ENCODE peak calls at places on chromosomes 4 and X, in eight cellular contexts. T, W, C, L, X, I, A and M are unnamed samples.
A peak's percentile ranks its signal among the peaks of the same experiment; 100 is the strongest.

GRCh38 chr4:112677519-112678091 is 40.7 kb downstream of the LARP7 start:
- DNase-seq in T (no peak), X (no peak), A (no peak), W (peak; percentile 14), I (no peak), L (peak; percentile 17), C (no peak), M (no peak)

GRCh38 chr4:53645108-53645507 is 53.8 kb upstream of the LNX1 start:
- DNase-seq in X (no peak), A (no peak), L (no peak), I (peak; percentile 62), C (no peak), W (no peak), T (no peak), M (no peak)

GRCh38 chr4:101464596-101464995 is 117.3 kb upstream of the PPP3CA start:
- DNase-seq in C (no peak), X (no peak), A (no peak), L (no peak), T (no peak), W (no peak), I (no peak), M (no peak)

GRCh38 chrX:42934020-42934701 is 156.2 kb upstream of the PPP1R2C start:
- DNase-seq in I (no peak), A (no peak), L (peak; percentile 14), C (no peak), X (peak; percentile 0), W (no peak), T (no peak), M (no peak)

GRCh38 chr4:184979461-184980124 is 38.7 kb upstream of the HELT start:
- DNase-seq in T (no peak), A (no peak), I (peak; percentile 38), C (no peak), X (no peak), L (no peak), W (no peak), M (no peak)

GRCh38 chrX:40474205-40474626 is 106.6 kb upstream of the ATP6AP2 start:
- DNase-seq in C (no peak), A (peak; percentile 29), T (no peak), X (peak; percentile 44), W (peak; percentile 60), I (peak; percentile 40), L (no peak), M (peak; percentile 18)

GRCh38 chr4:135838889-135839288 is 1637.3 kb upstream of the PABPC4L start:
- DNase-seq in L (no peak), X (peak; percentile 87), W (no peak), T (no peak), I (no peak), A (no peak), C (no peak), M (no peak)

GRCh38 chrX:71910526-71911022 is at the start of gene NHSL2:
- DNase-seq in L (peak; percentile 30), T (no peak), X (no peak), A (peak; percentile 27), W (peak; percentile 53), C (no peak), I (no peak), M (peak; percentile 36)

GRCh38 chr4:19791422-19792113 is 460.1 kb upstream of the SLIT2 start:
- DNase-seq in I (no peak), W (no peak), L (no peak), X (peak; percentile 7), T (no peak), C (no peak), A (no peak), M (no peak)

GRCh38 chrX:109635151-109635550 is 10.2 kb upstream of the KCNE5 start:
- DNase-seq in A (no peak), C (no peak), L (no peak), I (no peak), T (no peak), X (peak; percentile 19), W (no peak), M (no peak)

GRCh38 chr4:150242820-150243458 is 164.7 kb downstream of the DCLK2 start:
- DNase-seq in A (no peak), T (no peak), L (peak; percentile 53), X (peak; percentile 55), I (no peak), C (no peak), W (no peak), M (peak; percentile 56)

DNA sequence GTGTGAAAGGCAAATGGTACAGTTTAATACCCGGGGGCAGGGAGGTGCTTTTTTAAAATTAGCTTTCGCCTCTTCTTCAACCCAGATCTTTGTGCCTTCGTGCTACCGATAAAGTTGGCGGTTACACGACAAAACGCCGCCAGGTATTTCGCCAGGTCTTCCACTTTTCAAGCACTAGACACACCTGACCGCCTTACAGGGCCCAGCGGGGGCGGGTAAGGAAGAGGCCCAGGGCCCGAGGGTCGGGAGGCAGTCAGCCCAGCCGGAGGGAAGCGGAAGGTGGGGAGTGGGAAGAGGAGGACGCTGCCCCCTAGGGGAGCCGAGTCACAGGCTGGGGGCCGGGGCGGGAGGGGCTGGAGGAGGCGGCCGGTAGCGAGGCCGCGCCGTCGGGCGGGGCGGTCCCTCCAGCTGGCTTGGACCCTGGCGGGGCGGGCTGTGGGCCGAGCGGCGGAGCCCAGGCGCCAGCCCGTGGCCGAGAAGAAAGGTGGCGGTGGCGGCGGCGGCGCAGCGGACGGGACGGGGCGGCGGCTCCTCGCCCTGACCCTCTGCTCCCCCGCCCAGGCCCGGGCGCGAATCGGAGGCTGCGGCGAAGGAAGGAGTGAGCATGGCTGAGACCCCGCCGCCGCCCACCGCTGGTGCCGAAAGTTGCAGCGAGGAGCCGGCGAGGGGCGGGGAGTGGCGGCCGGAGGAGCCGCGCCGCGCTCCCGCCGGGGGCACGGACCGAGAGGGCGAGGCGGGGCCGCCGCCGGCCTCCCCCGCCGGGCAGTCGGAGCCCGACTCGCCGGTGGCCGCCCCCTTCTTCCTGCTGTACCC is 16.2 kb downstream of the UTP3 start:
- DNase-seq in T (peak; percentile 67), X (peak; percentile 83), I (peak; percentile 91), A (peak; percentile 79), W (peak; percentile 84), C (no peak), L (peak; percentile 84), M (peak; percentile 88)
- TF ChIP-seq CTCF in T (no peak), X (peak; percentile 43), I (no peak), A (peak; percentile 9), W (peak; percentile 29), C (peak; percentile 36), L (peak; percentile 25), M (peak; percentile 28)

DNA sequence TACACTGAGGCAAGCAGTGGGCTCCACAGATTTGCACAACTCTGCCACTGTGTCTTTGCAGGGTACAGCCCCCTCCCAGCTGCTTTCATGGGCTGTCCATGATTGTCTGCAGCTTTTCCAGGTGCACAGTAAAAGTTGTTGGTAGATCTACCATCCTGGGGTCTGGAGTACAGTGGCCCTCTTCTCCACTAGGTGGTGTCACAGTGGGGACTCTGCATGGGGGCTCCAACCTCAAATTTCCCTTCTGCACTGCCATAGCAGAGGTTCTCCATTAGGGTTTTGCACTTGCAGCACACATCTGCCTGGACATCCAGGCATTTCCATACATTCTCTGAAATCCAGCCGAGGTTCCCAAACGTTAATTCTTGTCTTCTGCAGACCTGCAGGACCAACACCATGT is 1002.3 kb downstream of the FAM133A start:
- DNase-seq in W (no peak), L (no peak), C (no peak), T (no peak), I (no peak), A (no peak), X (no peak), M (no peak)
- TF ChIP-seq CTCF in W (no peak), L (no peak), C (no peak), T (no peak), I (no peak), A (no peak), X (no peak), M (no peak)

GRCh38 chr4:126475730-126476129 is 1157.0 kb upstream of the INTU start:
- DNase-seq in I (no peak), C (no peak), X (no peak), W (no peak), T (no peak), L (no peak), A (no peak), M (no peak)

GRCh38 chr4:126479709-126480108 is 1153.0 kb upstream of the INTU start:
- DNase-seq in L (no peak), X (no peak), C (no peak), W (peak; percentile 52), I (no peak), T (no peak), A (no peak), M (no peak)
- TF ChIP-seq CTCF in L (no peak), X (no peak), C (no peak), W (peak; percentile 27), I (no peak), T (no peak), A (no peak), M (no peak)

GRCh38 chr4:114698256-114698655 is 99.6 kb downstream of the UGT8 start:
- DNase-seq in I (no peak), A (no peak), X (no peak), T (no peak), L (no peak), C (no peak), W (no peak), M (no peak)

GRCh38 chr4:114690571-114690970 is 92.0 kb downstream of the UGT8 start:
- DNase-seq in I (no peak), W (no peak), T (no peak), A (no peak), L (no peak), C (no peak), X (no peak), M (no peak)

GRCh38 chr4:114692958-114693357 is 94.4 kb downstream of the UGT8 start:
- DNase-seq in X (no peak), W (no peak), T (no peak), I (no peak), A (no peak), L (no peak), C (no peak), M (no peak)

GRCh38 chr4:114691865-114692264 is 93.3 kb downstream of the UGT8 start:
- DNase-seq in A (no peak), C (no peak), X (no peak), L (no peak), W (no peak), T (no peak), I (no peak), M (no peak)

DNA sequence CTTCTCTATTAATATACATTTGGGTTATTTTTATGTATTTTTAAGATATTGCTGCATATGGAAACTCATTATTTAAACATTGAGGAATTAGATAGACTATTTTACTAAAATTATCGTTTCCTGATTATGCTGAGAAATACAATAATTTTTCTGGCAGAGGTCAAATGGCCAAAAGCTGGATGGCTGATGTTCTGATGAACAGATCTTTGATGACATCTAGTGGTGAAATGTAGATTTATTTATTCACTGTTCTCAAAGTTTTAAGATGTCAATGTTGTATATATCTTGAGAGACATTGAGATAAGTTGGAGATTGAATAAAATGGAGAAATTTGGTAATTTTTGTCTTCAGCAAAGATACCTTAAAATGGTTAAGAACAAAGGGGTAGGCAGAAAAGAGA is 96.2 kb downstream of the UGT8 start:
- DNase-seq in X (peak; percentile 48), T (no peak), W (no peak), L (peak; percentile 11), A (no peak), C (peak; percentile 1), I (no peak), M (no peak)
- TF ChIP-seq CTCF in X (peak; percentile 43), T (no peak), W (peak; percentile 43), L (peak; percentile 52), A (peak; percentile 40), C (peak; percentile 46), I (peak; percentile 52), M (peak; percentile 81)